ENCODE peak calls at places on chromosomes 13 and 19, in ten cellular contexts. L, H, N, A, V, J, D, X, C and U are unnamed samples.
A peak's percentile ranks its signal among the peaks of the same experiment; 100 is the strongest.

GRCh38 chr19:47461876-47462275 is 9.8 kb downstream of the SLC8A2 start:
- DNase-seq in L (no peak), H (no peak), N (no peak), A (no peak), V (no peak), J (no peak), D (no peak), X (no peak), C (no peak), U (no peak)

GRCh38 chr13:113928701-113929627 is 44.9 kb downstream of the C13orf46 start:
- DNase-seq in L (peak; percentile 90), H (peak; percentile 45), N (peak; percentile 68), A (no peak), V (no peak), J (peak; percentile 93), D (no peak), X (no peak), C (peak; percentile 49), U (peak; percentile 87)

GRCh38 chr19:40718774-40719391 is 2.0 kb downstream of the ITPKC start:
- DNase-seq in L (peak; percentile 52), H (peak; percentile 96), N (peak; percentile 82), A (peak; percentile 54), V (no peak), J (peak; percentile 93), D (peak; percentile 68), X (peak; percentile 79), C (peak; percentile 94), U (peak; percentile 92)

GRCh38 chr19:10874019-10874418 is 2.7 kb downstream of the CARM1 start:
- DNase-seq in L (no peak), H (peak; percentile 59), N (no peak), A (no peak), V (no peak), J (no peak), D (no peak), X (no peak), C (no peak), U (no peak)

GRCh38 chr13:83333614-83334388 is 548.5 kb downstream of the SLITRK1 start:
- DNase-seq in L (no peak), H (no peak), N (no peak), A (no peak), V (no peak), J (no peak), D (no peak), X (no peak), C (no peak), U (no peak)

GRCh38 chr19:19956431-19957075 is 55.8 kb downstream of the ZNF93 start:
- DNase-seq in L (no peak), H (no peak), N (no peak), A (peak; percentile 98), V (no peak), J (no peak), D (no peak), X (no peak), C (no peak), U (no peak)

GRCh38 chr19:2969104-2969504 is 8.3 kb upstream of the TLE6 start:
- DNase-seq in L (peak; percentile 68), H (peak; percentile 42), N (no peak), A (no peak), V (no peak), J (peak; percentile 88), D (no peak), X (no peak), C (no peak), U (peak; percentile 58)

GRCh38 chr13:85076343-85076742 is 722.9 kb downstream of the SLITRK6 start:
- DNase-seq in L (no peak), H (no peak), N (no peak), A (no peak), V (no peak), J (no peak), D (no peak), X (no peak), C (no peak), U (no peak)

GRCh38 chr19:17020823-17021222 is 5.8 kb downstream of the CPAMD8 start:
- DNase-seq in L (no peak), H (no peak), N (no peak), A (peak; percentile 37), V (no peak), J (no peak), D (peak; percentile 38), X (no peak), C (no peak), U (no peak)

GRCh38 chr19:4732680-4733114 is 9.1 kb upstream of the DPP9 start:
- DNase-seq in L (peak; percentile 29), H (peak; percentile 37), N (no peak), A (peak; percentile 91), V (peak; percentile 36), J (peak; percentile 54), D (peak; percentile 68), X (peak; percentile 63), C (peak; percentile 58), U (peak; percentile 44)

GRCh38 chr13:53379485-53379884 is 350.9 kb downstream of the OLFM4 start:
- DNase-seq in L (no peak), H (no peak), N (no peak), A (no peak), V (no peak), J (no peak), D (no peak), X (no peak), C (no peak), U (no peak)

GRCh38 chr19:23116802-23117571 is at the start of gene ZNF730:
- DNase-seq in L (peak; percentile 33), H (peak; percentile 86), N (peak; percentile 82), A (peak; percentile 81), V (no peak), J (no peak), D (no peak), X (no peak), C (no peak), U (no peak)

GRCh38 chr19:29946645-29947044 is 4.6 kb downstream of the URI1 start:
- DNase-seq in L (no peak), H (no peak), N (no peak), A (no peak), V (no peak), J (no peak), D (no peak), X (no peak), C (no peak), U (no peak)
- H3K4me1 ChIP-seq in L (peaks cover 40% of the 10 kb centered on the region), H (peaks cover 9% of the 10 kb centered on the region), N (peaks cover 73% of the 10 kb centered on the region), A (peaks cover 24% of the 10 kb centered on the region), V (peaks cover 55% of the 10 kb centered on the region), J (peaks cover 28% of the 10 kb centered on the region), D (peaks cover 53% of the 10 kb centered on the region), X (peaks cover 52% of the 10 kb centered on the region), C (no peaks in the 10 kb centered on the region), U (peaks cover 60% of the 10 kb centered on the region)

DNA sequence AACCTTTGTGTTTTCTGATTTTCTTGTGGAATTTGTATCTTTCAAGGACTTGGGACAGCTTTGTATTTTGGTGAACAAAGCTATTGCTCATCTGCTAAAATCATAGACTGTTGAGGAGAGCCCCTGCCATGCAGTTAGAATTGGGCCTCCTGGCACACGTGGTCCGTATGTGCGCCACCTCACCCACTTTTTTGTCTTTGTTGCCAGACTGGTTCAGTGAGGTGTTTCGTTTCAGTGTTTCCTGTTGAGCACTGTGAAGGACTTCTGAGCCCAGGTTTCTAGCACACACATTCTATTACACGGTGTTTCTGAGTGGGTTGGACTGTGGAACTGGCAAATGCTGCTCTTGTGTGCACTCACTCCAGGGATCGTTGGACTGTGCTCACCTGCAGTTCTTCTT is 37.6 kb upstream of the RNF113B start:
- DNase-seq in L (no peak), H (peak; percentile 72), N (no peak), A (no peak), V (no peak), J (peak; percentile 61), D (no peak), X (no peak), C (no peak), U (peak; percentile 72)
- H3K4me1 ChIP-seq in L (peaks cover 32% of the 10 kb centered on the region), H (peaks cover 12% of the 10 kb centered on the region), N (peaks cover 21% of the 10 kb centered on the region), A (peaks cover 14% of the 10 kb centered on the region), V (no peaks in the 10 kb centered on the region), J (peaks cover 36% of the 10 kb centered on the region), D (no peaks in the 10 kb centered on the region), X (peaks cover 15% of the 10 kb centered on the region), C (no peaks in the 10 kb centered on the region), U (peaks cover 64% of the 10 kb centered on the region)

GRCh38 chr13:77065456-77066147 is 38.6 kb upstream of the FBXL3 start:
- DNase-seq in L (no peak), H (no peak), N (no peak), A (no peak), V (no peak), J (no peak), D (no peak), X (no peak), C (no peak), U (no peak)
- H3K4me1 ChIP-seq in L (peaks cover 10% of the 10 kb centered on the region), H (no peaks in the 10 kb centered on the region), N (peaks cover 23% of the 10 kb centered on the region), A (no peaks in the 10 kb centered on the region), V (no peaks in the 10 kb centered on the region), J (peaks cover 12% of the 10 kb centered on the region), D (no peaks in the 10 kb centered on the region), X (peaks cover 13% of the 10 kb centered on the region), C (no peaks in the 10 kb centered on the region), U (no peaks in the 10 kb centered on the region)

GRCh38 chr13:24254151-24254810 is 55.1 kb upstream of the C1QTNF9 start:
- DNase-seq in L (no peak), H (no peak), N (no peak), A (no peak), V (peak; percentile 65), J (no peak), D (no peak), X (no peak), C (no peak), U (no peak)
- H3K4me1 ChIP-seq in L (peaks cover 10% of the 10 kb centered on the region), H (no peaks in the 10 kb centered on the region), N (peaks cover 100% of the 10 kb centered on the region), A (peaks cover 4% of the 10 kb centered on the region), V (peaks cover 71% of the 10 kb centered on the region), J (no peaks in the 10 kb centered on the region), D (no peaks in the 10 kb centered on the region), X (no peaks in the 10 kb centered on the region), C (no peaks in the 10 kb centered on the region), U (no peaks in the 10 kb centered on the region)

DNA sequence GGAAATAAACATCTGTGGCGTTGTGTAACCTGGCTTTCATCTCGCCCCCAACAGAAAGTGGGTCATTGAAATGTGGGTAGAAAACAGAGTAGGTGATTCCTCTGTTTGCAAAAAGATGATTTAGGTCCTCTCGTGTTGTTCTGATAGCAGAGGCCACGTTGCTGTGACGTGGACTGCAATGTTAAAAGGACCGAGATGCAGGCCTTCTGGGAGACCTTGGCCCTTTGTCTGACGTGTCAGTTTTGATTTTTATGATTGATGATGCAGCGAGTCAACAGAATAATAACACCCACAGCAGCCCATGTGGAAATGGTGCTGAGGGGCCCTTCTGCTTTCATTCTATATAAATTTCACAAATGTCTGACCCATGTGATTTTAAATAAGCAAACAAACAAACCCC is 68.9 kb downstream of the FGF9 start:
- DNase-seq in L (no peak), H (no peak), N (no peak), A (no peak), V (no peak), J (no peak), D (no peak), X (no peak), C (no peak), U (no peak)
- H3K4me1 ChIP-seq in L (peaks cover 17% of the 10 kb centered on the region), H (peaks cover 3% of the 10 kb centered on the region), N (no peaks in the 10 kb centered on the region), A (no peaks in the 10 kb centered on the region), V (no peaks in the 10 kb centered on the region), J (peaks cover 7% of the 10 kb centered on the region), D (no peaks in the 10 kb centered on the region), X (peaks cover 6% of the 10 kb centered on the region), C (no peaks in the 10 kb centered on the region), U (peaks cover 9% of the 10 kb centered on the region)

DNA sequence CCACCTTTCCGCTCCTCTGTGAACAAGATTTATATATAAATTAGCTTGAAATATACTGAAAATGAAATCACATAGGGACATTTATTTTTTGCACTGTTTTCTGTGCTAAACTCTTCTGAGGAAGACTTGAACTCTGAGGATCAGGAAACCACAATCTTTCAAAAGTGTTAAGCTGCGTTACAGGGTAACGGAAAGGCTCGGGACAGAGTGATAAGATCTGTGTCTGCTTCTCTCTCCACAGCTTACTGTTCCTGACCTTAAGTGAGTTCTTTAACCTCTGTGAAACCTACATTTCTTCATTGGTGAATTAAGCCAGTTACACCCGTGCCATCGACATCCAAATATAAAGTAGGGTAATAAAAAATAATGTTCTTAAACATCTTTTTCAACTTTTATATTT is 38.9 kb downstream of the DACH1 start:
- DNase-seq in L (no peak), H (no peak), N (no peak), A (no peak), V (no peak), J (no peak), D (no peak), X (no peak), C (no peak), U (no peak)
- H3K4me1 ChIP-seq in L (no peaks in the 10 kb centered on the region), H (no peaks in the 10 kb centered on the region), N (peaks cover 25% of the 10 kb centered on the region), A (peaks cover 3% of the 10 kb centered on the region), V (no peaks in the 10 kb centered on the region), J (no peaks in the 10 kb centered on the region), D (no peaks in the 10 kb centered on the region), X (no peaks in the 10 kb centered on the region), C (no peaks in the 10 kb centered on the region), U (no peaks in the 10 kb centered on the region)